ENCODE peak calls at places on chromosome X, in seven cellular contexts. M is mucosa of descending colon, F is left lung, Q is midbrain, A is germinal center, Y is substantia nigra, W is thyroid gland. C is an unnamed sample.

GRCh38 chrX:153769158-153769864 is 5.3 kb downstream of the PLXNB3 start:
- DNase-seq in M (peak; percentile 46), F (peak; percentile 43), Q (no peak), A (no peak), Y (no peak), W (no peak), C (peak; percentile 54)

GRCh38 chrX:135099493-135099783 is 20.9 kb downstream of the ETDB start:
- DNase-seq in M (no peak), F (no peak), Q (no peak), A (no peak), Y (no peak), W (no peak), C (no peak)

GRCh38 chrX:17192111-17192510 is 182.9 kb upstream of the NHS start:
- DNase-seq in M (no peak), F (no peak), Q (no peak), A (no peak), Y (no peak), W (no peak), C (no peak)

GRCh38 chrX:56281789-56282188 is 49.6 kb downstream of the KLF8 start:
- DNase-seq in M (no peak), F (no peak), Q (no peak), A (no peak), Y (no peak), W (no peak), C (no peak)

GRCh38 chrX:137427813-137428212 is 138.1 kb upstream of the ZIC3 start:
- DNase-seq in M (no peak), F (no peak), Q (no peak), A (no peak), Y (no peak), W (no peak), C (no peak)

GRCh38 chrX:57951666-57952319 is 41.5 kb upstream of the ZXDA start:
- DNase-seq in M (peak; percentile 43), F (peak; percentile 5), Q (no peak), A (no peak), Y (no peak), W (peak; percentile 2), C (no peak)

GRCh38 chrX:21972721-21973120 is 32.2 kb downstream of the SMS start:
- DNase-seq in M (no peak), F (no peak), Q (no peak), A (no peak), Y (no peak), W (peak; percentile 37), C (no peak)

GRCh38 chrX:1727531-1728027 is 112.7 kb downstream of the ASMT start:
- DNase-seq in M (no peak), F (no peak), Q (no peak), A (no peak), Y (no peak), W (no peak), C (no peak)

GRCh38 chrX:41421071-41421729 is 25.9 kb upstream of the NYX start:
- DNase-seq in M (no peak), F (no peak), Q (no peak), A (no peak), Y (no peak), W (no peak), C (no peak)

GRCh38 chrX:101257448-101258259 is 33.5 kb downstream of the TAF7L start:
- DNase-seq in M (no peak), F (no peak), Q (no peak), A (no peak), Y (no peak), W (no peak), C (no peak)

GRCh38 chrX:110791206-110791605 is 4.4 kb downstream of the CHRDL1 start:
- DNase-seq in M (no peak), F (no peak), Q (no peak), A (no peak), Y (no peak), W (no peak), C (no peak)

GRCh38 chrX:63934791-63935190 is 149.8 kb upstream of the ARHGEF9 start:
- DNase-seq in M (no peak), F (no peak), Q (no peak), A (no peak), Y (no peak), W (no peak), C (no peak)

GRCh38 chrX:40281341-40282005 is 183.7 kb upstream of the BCOR start:
- DNase-seq in M (no peak), F (no peak), Q (no peak), A (no peak), Y (no peak), W (no peak), C (no peak)

GRCh38 chrX:42087960-42088359 is 164.6 kb upstream of the CASK start:
- DNase-seq in M (no peak), F (no peak), Q (no peak), A (no peak), Y (no peak), W (no peak), C (no peak)

GRCh38 chrX:47146936-47147859 is 2.2 kb downstream of the RBM10 start:
- DNase-seq in M (no peak), F (no peak), Q (no peak), A (no peak), Y (no peak), W (no peak), C (no peak)

GRCh38 chrX:125108926-125109325 is 210.7 kb upstream of the TEX13C start:
- DNase-seq in M (no peak), F (no peak), Q (no peak), A (no peak), Y (no peak), W (no peak), C (no peak)

GRCh38 chrX:135112096-135112729 is 8.1 kb downstream of the ETDB start:
- DNase-seq in M (no peak), F (no peak), Q (peak; percentile 3), A (peak; percentile 14), Y (peak; percentile 0), W (peak; percentile 37), C (peak; percentile 33)

GRCh38 chrX:124028177-124028576 is 66.7 kb downstream of the STAG2 start:
- DNase-seq in M (no peak), F (no peak), Q (no peak), A (no peak), Y (no peak), W (no peak), C (no peak)

GRCh38 chrX:13029831-13030771 is 14.3 kb downstream of the FAM9C start:
- DNase-seq in M (no peak), F (no peak), Q (no peak), A (no peak), Y (no peak), W (no peak), C (no peak)

GRCh38 chrX:39895228-39896110 is 202.3 kb downstream of the BCOR start:
- DNase-seq in M (no peak), F (no peak), Q (no peak), A (no peak), Y (no peak), W (peak; percentile 70), C (no peak)

GRCh38 chrX:102115748-102116147 is 9.7 kb upstream of the TCEAL2 start:
- DNase-seq in M (peak; percentile 20), F (no peak), Q (no peak), A (no peak), Y (no peak), W (no peak), C (no peak)